ENCODE peak calls at places on chromosomes 7 and 10, in seven cellular contexts. N is uterus; Q is CD8-positive, alpha-beta T cell; O is GM06990; L is tibial nerve; V is AG04449; W is GM13976. Y is an unnamed sample.

GRCh38 chr7:27156508-27156898 is at the start of gene HOXA7:
- DNase-seq in L (peak; percentile 79), N (peak; percentile 88), V (no peak), Q (no peak), O (no peak), W (no peak), Y (no peak)

GRCh38 chr7:51660516-51660915 is 343.9 kb upstream of the COBL start:
- DNase-seq in Q (no peak), O (no peak), L (no peak), V (no peak), W (no peak), N (no peak), Y (no peak)

GRCh38 chr7:150356265-150356897 is 12.2 kb upstream of the REPIN1 start:
- DNase-seq in L (no peak), W (peak; percentile 66), O (no peak), V (no peak), Q (no peak), N (no peak), Y (peak; percentile 60)

GRCh38 chr10:31833753-31834152 is 94.9 kb downstream of the ARHGAP12 start:
- DNase-seq in V (no peak), N (no peak), L (no peak), W (no peak), O (no peak), Q (no peak), Y (no peak)

GRCh38 chr7:112157072-112157471 is 49.1 kb downstream of the DOCK4 start:
- DNase-seq in O (no peak), N (no peak), W (no peak), L (no peak), V (peak; percentile 44), Q (no peak), Y (no peak)

GRCh38 chr10:31864834-31865518 is 63.7 kb downstream of the ARHGAP12 start:
- DNase-seq in V (no peak), O (no peak), Q (no peak), W (no peak), L (no peak), N (no peak), Y (no peak)

GRCh38 chr10:110081914-110082313 is 74.1 kb downstream of the ADD3 start:
- DNase-seq in Q (no peak), N (no peak), W (no peak), V (no peak), O (no peak), L (peak; percentile 43), Y (no peak)

GRCh38 chr10:76453997-76454396 is 1022.6 kb downstream of the LRMDA start:
- DNase-seq in N (no peak), Q (no peak), O (no peak), L (no peak), V (peak; percentile 7), W (no peak), Y (no peak)

GRCh38 chr10:110357252-110357780 is 52.6 kb upstream of the SMNDC1 start:
- DNase-seq in L (no peak), N (peak; percentile 60), Q (peak; percentile 35), O (peak; percentile 71), V (peak; percentile 92), W (peak; percentile 75), Y (peak; percentile 76)

GRCh38 chr7:116098175-116098574 is 67.6 kb upstream of the TFEC start:
- DNase-seq in V (no peak), N (no peak), O (no peak), Q (no peak), L (no peak), W (no peak), Y (no peak)

GRCh38 chr10:73717564-73717963 is 19.7 kb upstream of the AGAP5 start:
- DNase-seq in V (no peak), Q (no peak), O (no peak), W (no peak), N (no peak), L (no peak), Y (peak; percentile 31)

GRCh38 chr10:106513328-106513727 is 651.2 kb downstream of the SORCS1 start:
- DNase-seq in V (no peak), Q (no peak), N (no peak), O (no peak), W (no peak), L (no peak), Y (no peak)

GRCh38 chr7:158274996-158275395 is 312.6 kb downstream of the PTPRN2 start:
- DNase-seq in W (no peak), O (no peak), Q (no peak), N (no peak), L (no peak), V (no peak), Y (no peak)

GRCh38 chr7:99709838-99710541 is 25.0 kb downstream of the CYP3A7 start:
- DNase-seq in V (no peak), N (no peak), L (no peak), W (no peak), Q (no peak), O (no peak), Y (no peak)

GRCh38 chr7:106196460-106197021 is 84.4 kb upstream of the SYPL1 start:
- DNase-seq in Q (no peak), O (no peak), N (no peak), W (no peak), L (no peak), V (no peak), Y (no peak)

GRCh38 chr10:17101910-17102266 is 27.7 kb downstream of the CUBN start:
- DNase-seq in L (no peak), V (no peak), N (no peak), O (no peak), Q (no peak), W (no peak), Y (no peak)

GRCh38 chr10:13787015-13787421 is 200.3 kb downstream of the PRPF18 start:
- DNase-seq in W (peak; percentile 73), Q (peak; percentile 75), O (peak; percentile 64), L (no peak), N (no peak), V (no peak), Y (peak; percentile 76)

DNA sequence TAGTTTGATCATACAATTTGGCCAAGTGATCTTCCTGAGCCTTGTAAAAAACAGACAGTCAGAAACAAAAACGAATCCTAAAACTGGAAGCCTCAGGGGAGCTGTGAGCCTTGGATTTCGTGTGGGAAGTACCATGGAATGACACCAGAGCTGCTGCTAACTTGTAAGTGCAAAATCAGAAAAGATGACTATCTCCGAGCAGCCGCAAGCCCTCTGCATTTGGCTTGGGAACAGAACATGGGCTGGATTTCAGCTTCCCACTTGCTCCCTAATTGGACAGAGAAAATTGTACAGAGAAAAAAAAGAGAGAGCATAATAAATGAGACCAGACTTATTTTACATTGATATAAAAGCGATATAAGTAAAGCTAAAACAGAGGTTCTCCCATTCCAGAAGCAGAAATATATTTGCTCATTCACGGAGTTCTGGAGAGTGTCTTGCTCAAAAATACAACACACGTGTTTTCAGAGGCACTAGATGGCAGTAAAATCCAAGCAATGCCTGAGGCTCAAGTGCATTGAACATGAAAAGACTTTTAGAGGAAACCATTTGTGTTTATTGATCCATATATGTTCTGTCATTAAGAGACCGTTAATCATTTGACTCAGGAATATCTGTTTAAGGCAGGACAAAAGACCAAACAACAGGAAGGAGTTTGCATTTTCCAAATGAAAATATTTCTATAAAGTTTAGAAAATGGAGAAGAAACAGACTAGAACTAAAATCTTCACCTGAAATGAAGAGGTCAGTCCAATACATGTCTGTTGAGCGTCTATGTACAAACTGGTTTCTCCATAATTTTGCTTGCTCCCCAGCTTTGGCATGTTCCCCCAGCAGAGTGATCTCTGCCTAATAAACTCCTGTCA is 78.3 kb upstream of the SLC26A5 start:
- DNase-seq in O (no peak), N (no peak), W (no peak), Q (no peak), L (no peak), V (peak; percentile 9), Y (peak; percentile 18)
- TF ChIP-seq CTCF in O (peak; percentile 34), N (no peak), W (peak; percentile 22), Q (no peak), L (no peak), V (peak; percentile 52), Y (no peak)

GRCh38 chr10:132456881-132457280 is 59.9 kb downstream of the PWWP2B start:
- DNase-seq in L (no peak), N (no peak), V (no peak), W (no peak), O (no peak), Q (no peak), Y (no peak)

GRCh38 chr10:132458595-132459251 is 61.7 kb downstream of the PWWP2B start:
- DNase-seq in N (peak; percentile 69), W (peak; percentile 89), Q (peak; percentile 77), O (peak; percentile 53), V (no peak), L (peak; percentile 62), Y (peak; percentile 84)

GRCh38 chr10:132458071-132458594 is 61.1 kb downstream of the PWWP2B start:
- DNase-seq in L (no peak), Q (no peak), V (no peak), O (no peak), W (no peak), N (no peak), Y (no peak)

GRCh38 chr10:132455986-132456847 is 59.2 kb downstream of the PWWP2B start:
- DNase-seq in O (no peak), N (no peak), L (no peak), Q (no peak), W (no peak), V (no peak), Y (no peak)

GRCh38 chr10:132457328-132458070 is 60.5 kb downstream of the PWWP2B start:
- DNase-seq in V (no peak), W (no peak), O (no peak), Q (peak; percentile 31), L (no peak), N (no peak), Y (no peak)
- TF ChIP-seq CTCF in V (peak; percentile 5), W (no peak), O (no peak), Q (no peak), L (no peak), N (no peak), Y (no peak)

DNA sequence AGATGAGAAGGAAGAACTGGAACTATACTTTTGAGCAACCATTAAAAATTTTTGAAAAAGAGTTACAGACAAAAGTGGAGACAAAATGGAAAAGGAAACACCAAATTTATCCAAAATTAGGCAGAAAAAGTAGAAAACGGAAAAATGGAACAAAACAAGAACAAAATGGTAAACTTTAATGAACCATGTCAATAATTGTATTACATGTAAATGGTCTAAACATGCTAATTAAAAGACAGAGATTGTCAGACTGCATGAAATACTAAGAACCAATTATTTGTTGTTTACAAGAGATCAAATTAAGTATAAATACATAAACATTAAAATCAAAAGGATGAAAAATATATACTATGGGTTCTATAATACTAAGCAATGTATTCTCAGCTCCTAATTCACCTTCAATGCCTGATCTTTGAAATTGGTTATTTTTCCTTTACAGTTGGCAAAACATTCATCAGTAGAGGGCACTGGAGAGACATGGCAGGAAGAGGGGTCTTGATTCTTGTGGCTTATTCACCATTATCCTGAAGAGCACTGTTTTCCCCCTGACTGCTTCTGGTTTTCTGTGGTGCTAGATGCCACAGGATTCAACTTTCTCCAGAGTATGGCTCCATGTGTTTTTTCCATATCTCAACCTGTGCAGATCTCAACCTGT is 124.9 kb downstream of the ELFN1 start:
- DNase-seq in L (no peak), N (no peak), O (no peak), V (no peak), W (no peak), Q (no peak), Y (no peak)
- TF ChIP-seq CTCF in L (no peak), N (no peak), O (no peak), V (peak; percentile 3), W (no peak), Q (no peak), Y (no peak)

DNA sequence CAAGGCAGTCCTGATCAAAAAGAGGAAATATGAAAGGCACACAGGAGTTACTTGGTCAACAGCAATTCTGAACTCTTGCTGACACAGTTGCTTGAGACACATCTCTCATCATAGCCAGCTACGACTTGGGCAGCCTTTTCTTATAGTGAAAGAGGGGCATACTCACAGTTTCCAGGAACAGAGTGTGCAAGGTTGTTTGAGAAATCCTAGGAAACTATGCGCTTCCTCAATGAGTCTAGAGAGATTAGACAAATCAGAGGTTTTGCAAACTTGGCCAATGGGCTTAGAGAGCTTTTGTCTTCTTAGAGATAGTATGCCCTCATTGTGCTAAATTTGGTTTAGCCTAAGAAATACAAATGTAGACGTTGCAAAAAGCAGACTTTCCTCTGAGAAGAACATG is 370.4 kb downstream of the HGF start:
- DNase-seq in Q (no peak), W (no peak), L (no peak), N (no peak), V (no peak), O (no peak), Y (no peak)
- TF ChIP-seq CTCF in Q (no peak), W (no peak), L (no peak), N (no peak), V (no peak), O (no peak), Y (no peak)

Y was measured in GM10248.